ENCODE peak calls at places on chromosomes 6 and 20, in ten cellular contexts. N is NCI-H1436; O is activated CD4-positive, alpha-beta T cell treated with anti-CD3 and anti-CD28 coated beads for 4 hours; P is NB4; I is stomach; S is ovary; Q is NCI-H774; H is heart left ventricle; L is mucosa of gallbladder; J is MCF 10A. F is an unnamed sample.

GRCh38 chr6:41626917-41627316 is 11.4 kb upstream of the MDFI start:
- DNase-seq in N (peak; percentile 68), O (no peak), P (no peak), I (no peak), S (no peak), Q (no peak), H (no peak), L (no peak), J (peak; percentile 84), F (no peak)

GRCh38 chr20:103456-103855 is 16.0 kb downstream of the DEFB125 start:
- DNase-seq in N (no peak), O (no peak), P (no peak), I (no peak), S (no peak), Q (no peak), H (no peak), L (no peak), J (no peak), F (no peak)

GRCh38 chr6:117451607-117452164 is 25.9 kb upstream of the ROS1 start:
- DNase-seq in N (no peak), O (no peak), P (peak; percentile 34), I (no peak), S (no peak), Q (no peak), H (no peak), L (no peak), J (peak; percentile 68), F (no peak)

GRCh38 chr20:61805365-61805764 is 260.3 kb downstream of the TAF4 start:
- DNase-seq in N (no peak), O (no peak), P (no peak), I (no peak), S (no peak), Q (no peak), H (no peak), L (no peak), J (no peak), F (no peak)

GRCh38 chr6:128882560-128882959 is 378 bp upstream of the LAMA2 start:
- DNase-seq in N (no peak), O (no peak), P (peak; percentile 4), I (no peak), S (peak; percentile 34), Q (no peak), H (no peak), L (no peak), J (no peak), F (no peak)

GRCh38 chr6:51049983-51050877 is 231.6 kb downstream of the TFAP2B start:
- DNase-seq in N (no peak), O (no peak), P (no peak), I (no peak), S (no peak), Q (no peak), H (no peak), L (no peak), J (no peak), F (no peak)

GRCh38 chr6:80366721-80367120 is 260.2 kb downstream of the BCKDHB start:
- DNase-seq in N (no peak), O (no peak), P (no peak), I (no peak), S (peak; percentile 80), Q (no peak), H (peak; percentile 63), L (no peak), J (peak; percentile 21), F (no peak)

GRCh38 chr6:125809771-125810315 is 19.1 kb downstream of the NCOA7 start:
- DNase-seq in N (no peak), O (no peak), P (no peak), I (no peak), S (no peak), Q (no peak), H (no peak), L (no peak), J (no peak), F (no peak)

GRCh38 chr20:366042-366718 is 14.4 kb upstream of the TRIB3 start:
- DNase-seq in N (no peak), O (no peak), P (no peak), I (no peak), S (no peak), Q (no peak), H (no peak), L (peak; percentile 58), J (peak; percentile 51), F (no peak)

GRCh38 chr20:13659288-13659687 is 20.6 kb upstream of the TASP1 start:
- DNase-seq in N (no peak), O (no peak), P (no peak), I (no peak), S (no peak), Q (no peak), H (no peak), L (no peak), J (no peak), F (no peak)

GRCh38 chr20:12970372-12970821 is 38.4 kb upstream of the SPTLC3 start:
- DNase-seq in N (no peak), O (no peak), P (peak; percentile 53), I (no peak), S (no peak), Q (no peak), H (no peak), L (no peak), J (peak; percentile 56), F (peak; percentile 11)

GRCh38 chr6:94071835-94072234 is 652.5 kb upstream of the EPHA7 start:
- DNase-seq in N (no peak), O (no peak), P (peak; percentile 4), I (no peak), S (no peak), Q (no peak), H (no peak), L (no peak), J (no peak), F (no peak)

GRCh38 chr6:89667872-89668556 is 29.5 kb upstream of the LYRM2 start:
- DNase-seq in N (no peak), O (no peak), P (no peak), I (no peak), S (no peak), Q (no peak), H (no peak), L (no peak), J (no peak), F (no peak)

GRCh38 chr6:16222826-16223225 is 15.6 kb upstream of the GMPR start:
- DNase-seq in N (no peak), O (no peak), P (no peak), I (no peak), S (no peak), Q (no peak), H (no peak), L (no peak), J (no peak), F (no peak)

F was measured in left colon.